ENCODE peak calls at places on chromosomes 11 and 22, in six cellular contexts. S is fibroblast of lung, R is body of pancreas, G is IMR-90, V is neural progenitor cell, I is spleen. A is an unnamed sample. For H3K27me3, the result is how much of the 10 kb centered on the place peaks cover.

GRCh38 chr11:129631201-129631600 is 184.4 kb upstream of the TMEM45B start:
- DNase-seq in S (no peak), R (no peak), G (no peak), V (no peak), I (no peak), A (no peak)

GRCh38 chr22:40213478-40213877 is 35.8 kb downstream of the TNRC6B start:
- DNase-seq in S (no peak), R (no peak), G (no peak), V (no peak), I (no peak), A (no peak)

GRCh38 chr11:131811380-131811779 is 441.0 kb downstream of the NTM start:
- DNase-seq in S (no peak), R (no peak), G (no peak), V (no peak), I (no peak), A (no peak)

GRCh38 chr11:14331476-14332136 is 27.4 kb downstream of the RRAS2 start:
- DNase-seq in S (no peak), R (no peak), G (no peak), V (no peak), I (no peak), A (no peak)

GRCh38 chr11:83294208-83294607 is 8.0 kb upstream of the CCDC90B start:
- DNase-seq in S (no peak), R (no peak), G (no peak), V (no peak), I (no peak), A (no peak)

GRCh38 chr11:1781593-1781975 is 17.9 kb upstream of the CTSD start:
- DNase-seq in S (no peak), R (no peak), G (no peak), V (no peak), I (no peak), A (no peak)

GRCh38 chr11:92425127-92425526 is 200.5 kb downstream of the FAT3 start:
- DNase-seq in S (no peak), R (no peak), G (no peak), V (no peak), I (no peak), A (no peak)

GRCh38 chr22:50526849-50527801 is 1.7 kb upstream of the SCO2 start:
- DNase-seq in S (peak), R (no peak), G (no peak), V (peak), I (peak), A (peak)

GRCh38 chr22:45163074-45163416 is 680 bp upstream of the NUP50 start:
- DNase-seq in S (peak), R (peak), G (peak), V (peak), I (no peak), A (no peak)

GRCh38 chr22:35620624-35621245 is 3.6 kb upstream of the MB start:
- DNase-seq in S (no peak), R (no peak), G (peak), V (peak), I (no peak), A (no peak)

GRCh38 chr22:50310209-50310722 is 2.8 kb upstream of the PLXNB2 start:
- DNase-seq in S (no peak), R (no peak), G (no peak), V (peak), I (peak), A (peak)

GRCh38 chr11:19953342-19953741 is 206.9 kb downstream of the DBX1 start:
- DNase-seq in S (peak), R (no peak), G (peak), V (peak), I (no peak), A (no peak)

GRCh38 chr11:81569999-81570398 is 1163.7 kb downstream of the FAM181B start:
- DNase-seq in S (no peak), R (no peak), G (no peak), V (no peak), I (no peak), A (no peak)

GRCh38 chr22:39148024-39148726 is 4.3 kb downstream of the CBX7 start:
- DNase-seq in S (no peak), R (no peak), G (no peak), V (no peak), I (peak), A (no peak)

DNA sequence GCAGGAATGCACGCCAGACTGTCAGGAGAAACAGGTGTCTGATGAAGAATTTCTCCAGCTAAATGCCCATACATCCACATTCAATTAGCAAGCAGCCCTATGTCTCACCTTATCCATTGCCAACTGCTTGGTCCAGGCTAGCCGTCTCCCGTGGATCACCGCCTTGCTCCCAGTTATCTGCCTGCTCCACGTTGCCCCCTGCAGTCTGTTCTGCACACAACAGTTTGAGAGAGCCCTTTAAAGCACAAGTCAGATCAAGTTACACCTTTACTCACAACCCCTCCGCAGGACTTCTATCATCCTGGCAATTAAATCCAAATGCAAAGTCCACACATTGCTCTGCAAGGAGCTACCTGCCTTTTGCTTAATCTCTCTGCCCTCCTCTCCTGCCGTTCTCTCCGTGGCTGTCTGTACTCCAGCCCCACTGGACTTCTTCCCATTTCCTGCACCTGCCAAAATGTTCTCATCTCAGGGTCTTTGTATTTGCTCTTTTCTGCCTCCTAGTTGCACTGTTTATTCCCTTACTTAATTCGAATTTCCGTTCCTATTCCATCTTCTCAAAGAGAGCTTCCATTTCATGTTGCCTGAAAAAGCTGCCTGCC is 185.3 kb upstream of the LARGE1 start:
- DNase-seq in S (no peak), R (peak), G (no peak), V (peak), I (no peak), A (peak)
- TF ChIP-seq CTCF in S (no peak), R (peak), G (no peak), V (peak), I (peak), A (peak)

GRCh38 chr11:27555264-27555663 is 48.7 kb upstream of the LIN7C start:
- DNase-seq in S (no peak), R (no peak), G (no peak), V (no peak), I (no peak), A (no peak)

GRCh38 chr11:27557223-27557622 is 50.7 kb upstream of the LIN7C start:
- DNase-seq in S (no peak), R (no peak), G (peak), V (no peak), I (no peak), A (no peak)

GRCh38 chr11:27563201-27563600 is 56.6 kb upstream of the LIN7C start:
- DNase-seq in S (peak), R (no peak), G (peak), V (no peak), I (no peak), A (no peak)

GRCh38 chr11:27553186-27553585 is 46.6 kb upstream of the LIN7C start:
- DNase-seq in S (no peak), R (no peak), G (no peak), V (no peak), I (no peak), A (no peak)

GRCh38 chr11:27558401-27558800 is 51.8 kb upstream of the LIN7C start:
- DNase-seq in S (no peak), R (no peak), G (peak), V (no peak), I (no peak), A (no peak)
- H3K27me3 ChIP-seq in S (under half), R (under half), G (under half), V (under half), I (under half), A (under half)

GRCh38 chr11:97979741-97980140 is 1041.0 kb upstream of the CNTN5 start:
- DNase-seq in S (no peak), R (no peak), G (no peak), V (no peak), I (no peak), A (no peak)
- TF ChIP-seq CTCF in S (no peak), R (no peak), G (no peak), V (no peak), I (no peak), A (no peak)

DNA sequence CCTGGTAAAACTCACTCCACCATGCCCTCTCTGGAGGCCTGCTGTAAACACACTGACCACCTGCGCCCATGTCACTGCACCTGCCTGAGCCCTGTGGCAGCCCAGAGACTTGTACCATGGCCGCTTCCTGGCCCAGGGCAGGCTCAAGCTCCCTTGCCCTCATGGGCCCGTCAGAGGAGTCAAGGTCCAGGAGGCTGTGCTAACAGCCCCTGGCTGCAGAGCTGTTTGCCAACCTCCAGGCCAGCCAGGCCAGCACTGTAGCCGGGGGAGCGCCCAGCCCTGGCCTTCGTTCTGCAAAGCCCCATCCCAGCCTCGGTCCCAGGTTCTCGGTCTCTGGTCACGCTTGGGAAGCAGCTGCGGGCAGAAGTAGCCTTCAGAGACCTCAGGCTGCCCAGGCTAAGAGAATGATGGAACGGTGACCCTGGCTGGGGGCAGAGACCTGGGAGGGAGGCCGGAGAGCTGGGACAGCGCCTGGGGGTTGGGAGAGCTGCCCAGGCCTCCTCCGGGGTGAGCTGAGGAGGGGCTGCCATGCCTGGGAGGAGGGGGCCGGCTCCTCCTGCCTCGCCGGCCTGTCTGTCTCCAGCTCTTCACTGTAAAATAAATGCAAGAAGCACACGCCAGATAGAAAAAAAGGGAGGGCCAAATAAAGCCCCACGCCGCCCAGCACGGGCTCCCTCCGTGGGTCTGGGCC is 11.9 kb upstream of the TCF20 start:
- DNase-seq in S (no peak), R (no peak), G (no peak), V (no peak), I (peak), A (peak)
- H3K27me3 ChIP-seq in S (under half), R (under half), G (under half), V (half or more), I (under half), A (under half)

GRCh38 chr11:43935131-43935979 is 7.1 kb upstream of the C11orf96 start:
- DNase-seq in S (no peak), R (no peak), G (no peak), V (no peak), I (no peak), A (no peak)

GRCh38 chr11:43934359-43935130 is 7.9 kb upstream of the C11orf96 start:
- DNase-seq in S (no peak), R (no peak), G (no peak), V (no peak), I (no peak), A (no peak)

GRCh38 chr11:43936081-43936480 is 6.4 kb upstream of the C11orf96 start:
- DNase-seq in S (no peak), R (no peak), G (no peak), V (no peak), I (no peak), A (no peak)

GRCh38 chr11:43941257-43941879 is 1.1 kb upstream of the C11orf96 start:
- DNase-seq in S (peak), R (no peak), G (peak), V (no peak), I (no peak), A (no peak)

GRCh38 chr11:43937434-43938411 is 4.7 kb upstream of the C11orf96 start:
- DNase-seq in S (peak), R (no peak), G (peak), V (no peak), I (no peak), A (no peak)
- TF ChIP-seq CTCF in S (peak), R (no peak), G (no peak), V (no peak), I (peak), A (no peak)

A was measured in right lobe of liver.